ENCODE peak calls at places on chromosome 14, in ten cellular contexts. One of them, this sample, is unnamed.

GRCh38 chr14:92726135-92726932 is 22.1 kb downstream of the LGMN start:
- DNase-seq in colonic mucosa: peak
- DNase-seq in nephron progenitor cell: no peak
- DNase-seq in GM23248: peak
- DNase-seq in AG09309: peak
- DNase-seq in NCI-H1694 treated with DMSO at 0.1 percent for 48 hours: no peak
- DNase-seq in GM19239: no peak
- DNase-seq in lower leg skin: peak
- DNase-seq in activated CD4-positive, alpha-beta T cell treated with anti-CD3 and anti-CD28 coated beads, Interleukin-2, amount 50 U/mL, for 4 hours: peak
- DNase-seq in HT-29: peak
- DNase-seq in this sample: no peak

GRCh38 chr14:38187475-38187874 is 20.2 kb upstream of the SSTR1 start:
- DNase-seq in colonic mucosa: no peak
- DNase-seq in nephron progenitor cell: no peak
- DNase-seq in GM23248: no peak
- DNase-seq in AG09309: no peak
- DNase-seq in NCI-H1694 treated with DMSO at 0.1 percent for 48 hours: no peak
- DNase-seq in GM19239: no peak
- DNase-seq in lower leg skin: peak
- DNase-seq in activated CD4-positive, alpha-beta T cell treated with anti-CD3 and anti-CD28 coated beads, Interleukin-2, amount 50 U/mL, for 4 hours: no peak
- DNase-seq in HT-29: no peak
- DNase-seq in this sample: no peak

GRCh38 chr14:89720076-89720687 is 234.3 kb downstream of the EFCAB11 start:
- DNase-seq in colonic mucosa: no peak
- DNase-seq in nephron progenitor cell: no peak
- DNase-seq in GM23248: no peak
- DNase-seq in AG09309: no peak
- DNase-seq in NCI-H1694 treated with DMSO at 0.1 percent for 48 hours: no peak
- DNase-seq in GM19239: no peak
- DNase-seq in lower leg skin: no peak
- DNase-seq in activated CD4-positive, alpha-beta T cell treated with anti-CD3 and anti-CD28 coated beads, Interleukin-2, amount 50 U/mL, for 4 hours: no peak
- DNase-seq in HT-29: no peak
- DNase-seq in this sample: no peak

GRCh38 chr14:61581340-61581739 is 114.0 kb upstream of the HIF1A start:
- DNase-seq in colonic mucosa: no peak
- DNase-seq in nephron progenitor cell: no peak
- DNase-seq in GM23248: no peak
- DNase-seq in AG09309: no peak
- DNase-seq in NCI-H1694 treated with DMSO at 0.1 percent for 48 hours: no peak
- DNase-seq in GM19239: no peak
- DNase-seq in lower leg skin: no peak
- DNase-seq in activated CD4-positive, alpha-beta T cell treated with anti-CD3 and anti-CD28 coated beads, Interleukin-2, amount 50 U/mL, for 4 hours: no peak
- DNase-seq in HT-29: no peak
- DNase-seq in this sample: no peak

GRCh38 chr14:41187868-41188267 is 418.8 kb upstream of the LRFN5 start:
- DNase-seq in colonic mucosa: no peak
- DNase-seq in nephron progenitor cell: no peak
- DNase-seq in GM23248: no peak
- DNase-seq in AG09309: no peak
- DNase-seq in NCI-H1694 treated with DMSO at 0.1 percent for 48 hours: no peak
- DNase-seq in GM19239: no peak
- DNase-seq in lower leg skin: no peak
- DNase-seq in activated CD4-positive, alpha-beta T cell treated with anti-CD3 and anti-CD28 coated beads, Interleukin-2, amount 50 U/mL, for 4 hours: no peak
- DNase-seq in HT-29: no peak
- DNase-seq in this sample: no peak

GRCh38 chr14:95182379-95182778 is 25.1 kb upstream of the DICER1 start:
- DNase-seq in colonic mucosa: no peak
- DNase-seq in nephron progenitor cell: no peak
- DNase-seq in GM23248: no peak
- DNase-seq in AG09309: no peak
- DNase-seq in NCI-H1694 treated with DMSO at 0.1 percent for 48 hours: no peak
- DNase-seq in GM19239: no peak
- DNase-seq in lower leg skin: no peak
- DNase-seq in activated CD4-positive, alpha-beta T cell treated with anti-CD3 and anti-CD28 coated beads, Interleukin-2, amount 50 U/mL, for 4 hours: no peak
- DNase-seq in HT-29: no peak
- DNase-seq in this sample: no peak

GRCh38 chr14:91829511-91829910 is 37.8 kb downstream of the TC2N start:
- DNase-seq in colonic mucosa: no peak
- DNase-seq in nephron progenitor cell: no peak
- DNase-seq in GM23248: no peak
- DNase-seq in AG09309: no peak
- DNase-seq in NCI-H1694 treated with DMSO at 0.1 percent for 48 hours: no peak
- DNase-seq in GM19239: no peak
- DNase-seq in lower leg skin: no peak
- DNase-seq in activated CD4-positive, alpha-beta T cell treated with anti-CD3 and anti-CD28 coated beads, Interleukin-2, amount 50 U/mL, for 4 hours: no peak
- DNase-seq in HT-29: peak
- DNase-seq in this sample: no peak

GRCh38 chr14:34826661-34827060 is 48.5 kb downstream of the BAZ1A start:
- DNase-seq in colonic mucosa: no peak
- DNase-seq in nephron progenitor cell: no peak
- DNase-seq in GM23248: peak
- DNase-seq in AG09309: no peak
- DNase-seq in NCI-H1694 treated with DMSO at 0.1 percent for 48 hours: no peak
- DNase-seq in GM19239: no peak
- DNase-seq in lower leg skin: no peak
- DNase-seq in activated CD4-positive, alpha-beta T cell treated with anti-CD3 and anti-CD28 coated beads, Interleukin-2, amount 50 U/mL, for 4 hours: no peak
- DNase-seq in HT-29: no peak
- DNase-seq in this sample: no peak

GRCh38 chr14:59394268-59394667 is 70.9 kb downstream of the GPR135 start:
- DNase-seq in colonic mucosa: no peak
- DNase-seq in nephron progenitor cell: no peak
- DNase-seq in GM23248: peak
- DNase-seq in AG09309: no peak
- DNase-seq in NCI-H1694 treated with DMSO at 0.1 percent for 48 hours: no peak
- DNase-seq in GM19239: no peak
- DNase-seq in lower leg skin: no peak
- DNase-seq in activated CD4-positive, alpha-beta T cell treated with anti-CD3 and anti-CD28 coated beads, Interleukin-2, amount 50 U/mL, for 4 hours: no peak
- DNase-seq in HT-29: no peak
- DNase-seq in this sample: no peak

GRCh38 chr14:54784060-54784459 is 118.6 kb downstream of the GCH1 start:
- DNase-seq in colonic mucosa: no peak
- DNase-seq in nephron progenitor cell: no peak
- DNase-seq in GM23248: no peak
- DNase-seq in AG09309: no peak
- DNase-seq in NCI-H1694 treated with DMSO at 0.1 percent for 48 hours: no peak
- DNase-seq in GM19239: no peak
- DNase-seq in lower leg skin: no peak
- DNase-seq in activated CD4-positive, alpha-beta T cell treated with anti-CD3 and anti-CD28 coated beads, Interleukin-2, amount 50 U/mL, for 4 hours: no peak
- DNase-seq in HT-29: no peak
- DNase-seq in this sample: no peak

GRCh38 chr14:46819117-46819516 is 167.5 kb upstream of the RPL10L start:
- DNase-seq in colonic mucosa: no peak
- DNase-seq in nephron progenitor cell: no peak
- DNase-seq in GM23248: no peak
- DNase-seq in AG09309: no peak
- DNase-seq in NCI-H1694 treated with DMSO at 0.1 percent for 48 hours: no peak
- DNase-seq in GM19239: no peak
- DNase-seq in lower leg skin: no peak
- DNase-seq in activated CD4-positive, alpha-beta T cell treated with anti-CD3 and anti-CD28 coated beads, Interleukin-2, amount 50 U/mL, for 4 hours: no peak
- DNase-seq in HT-29: no peak
- DNase-seq in this sample: no peak

This sample was measured in Panc1.